ENCODE peak calls at places on chromosomes 3 and 15, in seven cellular contexts. Y is HS-5; O is stimulated activated CD4-positive, alpha-beta T cell treated with anti-CD3 and anti-CD28 coated beads, Interleukin-2, amount 100 ng/mL, for 48 hours; G is cardiac fibroblast; X is effector CD4-positive, alpha-beta T cell; V is colonic mucosa; A is T1000. B is an unnamed sample.

GRCh38 chr3:23859012-23859743 is 53.4 kb downstream of the UBE2E1 start:
- DNase-seq in Y (no peak), O (no peak), G (peak; percentile 28), X (no peak), V (no peak), A (peak; percentile 49), B (no peak)

GRCh38 chr3:146750196-146750595 is 145.1 kb upstream of the PLSCR5 start:
- DNase-seq in Y (peak; percentile 16), O (no peak), G (peak; percentile 52), X (no peak), V (no peak), A (no peak), B (no peak)

GRCh38 chr3:184570501-184570900 is 8.9 kb downstream of the EPHB3 start:
- DNase-seq in Y (no peak), O (no peak), G (no peak), X (no peak), V (no peak), A (no peak), B (no peak)

GRCh38 chr3:132283440-132283839 is 33.8 kb upstream of the ACP3 start:
- DNase-seq in Y (no peak), O (no peak), G (peak; percentile 26), X (no peak), V (no peak), A (no peak), B (no peak)

GRCh38 chr3:11627612-11628011 is 16.1 kb downstream of the VGLL4 start:
- DNase-seq in Y (no peak), O (no peak), G (no peak), X (no peak), V (no peak), A (no peak), B (no peak)

GRCh38 chr15:79943820-79944219 is 27.2 kb downstream of the BCL2A1 start:
- DNase-seq in Y (peak; percentile 29), O (no peak), G (peak; percentile 57), X (no peak), V (no peak), A (no peak), B (no peak)

GRCh38 chr15:75836953-75837321 is 6.3 kb upstream of the UBE2Q2 start:
- DNase-seq in Y (peak; percentile 36), O (peak; percentile 36), G (peak; percentile 90), X (no peak), V (no peak), A (peak; percentile 5), B (no peak)

GRCh38 chr15:95742836-95743235 is 587.7 kb upstream of the NR2F2 start:
- DNase-seq in Y (no peak), O (no peak), G (peak; percentile 38), X (no peak), V (no peak), A (no peak), B (no peak)

GRCh38 chr3:100226712-100227429 is 33.9 kb upstream of the TBC1D23 start:
- DNase-seq in Y (peak; percentile 37), O (no peak), G (peak; percentile 79), X (no peak), V (no peak), A (no peak), B (no peak)

GRCh38 chr15:94235681-94236080 is 4.3 kb downstream of the MCTP2 start:
- DNase-seq in Y (no peak), O (no peak), G (no peak), X (no peak), V (no peak), A (no peak), B (no peak)

GRCh38 chr3:185409957-185410356 is 47.0 kb downstream of the MAP3K13 start:
- DNase-seq in Y (no peak), O (no peak), G (no peak), X (no peak), V (no peak), A (no peak), B (no peak)

GRCh38 chr3:172208586-172209332 is 169.4 kb downstream of the FNDC3B start:
- DNase-seq in Y (no peak), O (no peak), G (no peak), X (no peak), V (no peak), A (no peak), B (no peak)

GRCh38 chr3:158909870-158910269 is 108.0 kb downstream of the MFSD1 start:
- DNase-seq in Y (no peak), O (no peak), G (peak; percentile 16), X (no peak), V (no peak), A (peak; percentile 4), B (no peak)

GRCh38 chr3:64685331-64685799 is 2.4 kb downstream of the ADAMTS9 start:
- DNase-seq in Y (no peak), O (no peak), G (no peak), X (no peak), V (peak; percentile 37), A (peak; percentile 69), B (no peak)

GRCh38 chr15:27454281-27455060 is 483.5 kb downstream of the GABRG3 start:
- DNase-seq in Y (peak; percentile 67), O (no peak), G (peak; percentile 5), X (no peak), V (no peak), A (peak; percentile 49), B (no peak)

GRCh38 chr3:46406786-46407611 is at the start of the genes CCR5AS and CCRL2:
- DNase-seq in Y (peak; percentile 40), O (peak; percentile 24), G (peak; percentile 65), X (no peak), V (peak; percentile 91), A (no peak), B (peak; percentile 49)

GRCh38 chr3:120350431-120350941 is 1.3 kb upstream of the LRRC58 start:
- DNase-seq in Y (peak; percentile 48), O (no peak), G (peak; percentile 86), X (no peak), V (peak; percentile 24), A (no peak), B (no peak)

GRCh38 chr15:95910643-95911212 is 419.8 kb upstream of the NR2F2 start:
- DNase-seq in Y (no peak), O (no peak), G (no peak), X (no peak), V (no peak), A (no peak), B (no peak)

GRCh38 chr3:129605593-129606521 is 619 bp downstream of the PLXND1 start:
- DNase-seq in Y (no peak), O (peak; percentile 30), G (peak; percentile 67), X (peak; percentile 30), V (no peak), A (peak; percentile 15), B (peak; percentile 58)

GRCh38 chr3:5010706-5011554 is 31.7 kb downstream of the BHLHE40 start:
- DNase-seq in Y (no peak), O (no peak), G (no peak), X (no peak), V (peak; percentile 76), A (no peak), B (no peak)

B was measured in CD4-positive, CD25-positive, alpha-beta regulatory T cell.